ENCODE peak calls at places on chromosomes 13 and 19, in ten cellular contexts. H, T, J, G, B, D, K, Y, O and I are unnamed samples.

GRCh38 chr19:33403221-33403972 is 29.9 kb downstream of the CEBPG start:
- DNase-seq in H (no peak), T (no peak), J (no peak), G (no peak), B (no peak), D (no peak), K (no peak), Y (no peak), O (no peak), I (no peak)

GRCh38 chr19:18515959-18516358 is 5.9 kb downstream of the ELL start:
- DNase-seq in H (no peak), T (no peak), J (no peak), G (no peak), B (no peak), D (no peak), K (no peak), Y (no peak), O (no peak), I (no peak)

GRCh38 chr13:64817721-64818120 is 2412.4 kb downstream of the PCDH9 start:
- DNase-seq in H (no peak), T (no peak), J (no peak), G (no peak), B (peak), D (no peak), K (no peak), Y (no peak), O (no peak), I (no peak)

GRCh38 chr13:33052446-33052845 is 36.2 kb downstream of the KL start:
- DNase-seq in H (no peak), T (no peak), J (no peak), G (no peak), B (no peak), D (no peak), K (no peak), Y (no peak), O (no peak), I (no peak)

GRCh38 chr13:98784666-98785065 is 32.2 kb upstream of the SLC15A1 start:
- DNase-seq in H (no peak), T (no peak), J (no peak), G (no peak), B (no peak), D (no peak), K (no peak), Y (no peak), O (no peak), I (no peak)

GRCh38 chr13:79541426-79542049 is 60.6 kb downstream of the NDFIP2 start:
- DNase-seq in H (no peak), T (peak), J (no peak), G (peak), B (peak), D (no peak), K (no peak), Y (peak), O (peak), I (no peak)

GRCh38 chr13:108919036-108919907 is 289.9 kb downstream of the MYO16 start:
- DNase-seq in H (no peak), T (no peak), J (no peak), G (peak), B (peak), D (no peak), K (no peak), Y (no peak), O (no peak), I (no peak)

GRCh38 chr13:70183041-70183440 is 74.8 kb upstream of the KLHL1 start:
- DNase-seq in H (no peak), T (no peak), J (no peak), G (peak), B (peak), D (no peak), K (no peak), Y (no peak), O (no peak), I (no peak)

GRCh38 chr19:1421958-1422305 is 14.5 kb downstream of the DAZAP1 start:
- DNase-seq in H (no peak), T (no peak), J (no peak), G (no peak), B (no peak), D (no peak), K (no peak), Y (no peak), O (no peak), I (no peak)

GRCh38 chr13:79869326-79869725 is 388.4 kb downstream of the NDFIP2 start:
- DNase-seq in H (no peak), T (no peak), J (no peak), G (no peak), B (peak), D (no peak), K (no peak), Y (no peak), O (no peak), I (no peak)

GRCh38 chr13:71864981-71865857 is 1.8 kb downstream of the DACH1 start:
- DNase-seq in H (no peak), T (no peak), J (no peak), G (no peak), B (peak), D (peak), K (peak), Y (no peak), O (peak), I (no peak)

GRCh38 chr13:113393226-113393571 is 29.3 kb upstream of the GRTP1 start:
- DNase-seq in H (peak), T (no peak), J (no peak), G (no peak), B (no peak), D (no peak), K (no peak), Y (no peak), O (no peak), I (no peak)

GRCh38 chr13:79455331-79455730 is 25.6 kb upstream of the NDFIP2 start:
- DNase-seq in H (no peak), T (no peak), J (no peak), G (no peak), B (no peak), D (no peak), K (no peak), Y (no peak), O (no peak), I (no peak)